ENCODE peak calls at places on chromosomes 13 and 19, in five cellular contexts. One of them, this sample, is unnamed.

GRCh38 chr13:94073006-94073744 is 406.3 kb downstream of the DCT start:
- DNase-seq in ovary: no peak
- DNase-seq in foreskin keratinocyte: no peak
- DNase-seq in AG04450: peak; percentile 68
- DNase-seq in ascending aorta: no peak
- DNase-seq in this sample: no peak

GRCh38 chr19:928471-929259 is 2.8 kb downstream of the ARID3A start:
- DNase-seq in ovary: no peak
- DNase-seq in foreskin keratinocyte: no peak
- DNase-seq in AG04450: no peak
- DNase-seq in ascending aorta: no peak
- DNase-seq in this sample: no peak

GRCh38 chr19:54473071-54473941 is at the start of gene CDC42EP5:
- DNase-seq in ovary: peak; percentile 61
- DNase-seq in foreskin keratinocyte: no peak
- DNase-seq in AG04450: peak; percentile 71
- DNase-seq in ascending aorta: peak; percentile 89
- DNase-seq in this sample: no peak

GRCh38 chr13:110915874-110916670 is 1.2 kb upstream of the ANKRD10 start:
- DNase-seq in ovary: no peak
- DNase-seq in foreskin keratinocyte: peak; percentile 51
- DNase-seq in AG04450: no peak
- DNase-seq in ascending aorta: no peak
- DNase-seq in this sample: no peak

GRCh38 chr19:43316591-43317319 is 36.7 kb upstream of the CD177 start:
- DNase-seq in ovary: no peak
- DNase-seq in foreskin keratinocyte: no peak
- DNase-seq in AG04450: no peak
- DNase-seq in ascending aorta: no peak
- DNase-seq in this sample: no peak

GRCh38 chr13:109667754-109668360 is 118.5 kb downstream of the IRS2 start:
- DNase-seq in ovary: no peak
- DNase-seq in foreskin keratinocyte: no peak
- DNase-seq in AG04450: no peak
- DNase-seq in ascending aorta: no peak
- DNase-seq in this sample: no peak

GRCh38 chr13:111422352-111422751 is 101.9 kb downstream of the TEX29 start:
- DNase-seq in ovary: no peak
- DNase-seq in foreskin keratinocyte: no peak
- DNase-seq in AG04450: no peak
- DNase-seq in ascending aorta: no peak
- DNase-seq in this sample: no peak

GRCh38 chr19:1122972-1123363 is 19.2 kb downstream of the GPX4 start:
- DNase-seq in ovary: peak; percentile 64
- DNase-seq in foreskin keratinocyte: no peak
- DNase-seq in AG04450: no peak
- DNase-seq in ascending aorta: no peak
- DNase-seq in this sample: no peak

GRCh38 chr13:27967203-27967735 is 1.8 kb downstream of the CDX2 start:
- DNase-seq in ovary: no peak
- DNase-seq in foreskin keratinocyte: no peak
- DNase-seq in AG04450: no peak
- DNase-seq in ascending aorta: no peak
- DNase-seq in this sample: no peak

GRCh38 chr13:27968316-27969072 is 621 bp downstream of the CDX2 start:
- DNase-seq in ovary: no peak
- DNase-seq in foreskin keratinocyte: no peak
- DNase-seq in AG04450: no peak
- DNase-seq in ascending aorta: peak; percentile 54
- DNase-seq in this sample: no peak

GRCh38 chr13:27969073-27969865 is at the start of gene CDX2:
- DNase-seq in ovary: no peak
- DNase-seq in foreskin keratinocyte: no peak
- DNase-seq in AG04450: no peak
- DNase-seq in ascending aorta: peak; percentile 37
- DNase-seq in this sample: no peak

GRCh38 chr13:27966641-27967202 is 2.4 kb downstream of the CDX2 start:
- DNase-seq in ovary: no peak
- DNase-seq in foreskin keratinocyte: no peak
- DNase-seq in AG04450: no peak
- DNase-seq in ascending aorta: no peak
- DNase-seq in this sample: no peak

GRCh38 chr13:27967736-27968315 is 1.3 kb downstream of the CDX2 start:
- DNase-seq in ovary: no peak
- DNase-seq in foreskin keratinocyte: no peak
- DNase-seq in AG04450: no peak
- DNase-seq in ascending aorta: no peak
- DNase-seq in this sample: no peak
- H3K27ac ChIP-seq in ovary: no peak overlapping the region
- H3K27ac ChIP-seq in foreskin keratinocyte: no peak overlapping the region
- H3K27ac ChIP-seq in AG04450: no peak overlapping the region
- H3K27ac ChIP-seq in ascending aorta: no peak overlapping the region
- H3K27ac ChIP-seq in this sample: no peak overlapping the region

DNA sequence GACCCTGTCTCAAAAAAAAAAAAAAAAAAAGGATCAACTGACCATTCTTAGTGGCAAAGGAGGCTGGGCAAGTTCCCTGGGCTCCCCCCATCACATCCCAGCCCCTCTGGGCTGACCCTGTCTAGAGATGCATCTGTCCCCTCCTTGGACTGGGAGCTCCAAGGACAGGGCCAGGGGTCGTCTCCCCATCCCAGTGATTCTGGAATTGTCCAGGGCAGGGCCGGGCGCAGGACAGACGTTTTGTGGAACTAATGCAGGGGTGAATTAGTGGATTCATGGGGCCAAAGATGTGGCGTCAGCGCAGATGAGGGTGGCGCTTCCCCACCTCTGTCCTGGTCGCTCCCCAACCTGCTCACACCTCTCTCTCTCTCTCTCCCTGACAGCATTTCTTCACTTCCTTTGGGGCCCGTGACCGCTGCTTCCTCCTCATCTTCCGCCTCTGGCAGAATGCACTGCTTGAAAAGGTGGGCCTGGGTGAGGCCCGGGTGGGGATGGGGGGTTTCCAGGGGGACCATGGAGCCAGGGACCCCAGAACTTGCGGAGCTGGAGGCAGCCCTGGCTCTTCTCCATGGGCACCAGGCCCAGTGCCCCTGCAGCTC is 11.1 kb downstream of the GRAMD1A start:
- DNase-seq in ovary: no peak
- DNase-seq in foreskin keratinocyte: no peak
- DNase-seq in AG04450: no peak
- DNase-seq in ascending aorta: no peak
- DNase-seq in this sample: no peak
- H3K27ac ChIP-seq in ovary: no peak overlapping the region
- H3K27ac ChIP-seq in foreskin keratinocyte: no peak overlapping the region
- H3K27ac ChIP-seq in AG04450: no peak overlapping the region
- H3K27ac ChIP-seq in ascending aorta: no peak overlapping the region
- H3K27ac ChIP-seq in this sample: no peak overlapping the region

DNA sequence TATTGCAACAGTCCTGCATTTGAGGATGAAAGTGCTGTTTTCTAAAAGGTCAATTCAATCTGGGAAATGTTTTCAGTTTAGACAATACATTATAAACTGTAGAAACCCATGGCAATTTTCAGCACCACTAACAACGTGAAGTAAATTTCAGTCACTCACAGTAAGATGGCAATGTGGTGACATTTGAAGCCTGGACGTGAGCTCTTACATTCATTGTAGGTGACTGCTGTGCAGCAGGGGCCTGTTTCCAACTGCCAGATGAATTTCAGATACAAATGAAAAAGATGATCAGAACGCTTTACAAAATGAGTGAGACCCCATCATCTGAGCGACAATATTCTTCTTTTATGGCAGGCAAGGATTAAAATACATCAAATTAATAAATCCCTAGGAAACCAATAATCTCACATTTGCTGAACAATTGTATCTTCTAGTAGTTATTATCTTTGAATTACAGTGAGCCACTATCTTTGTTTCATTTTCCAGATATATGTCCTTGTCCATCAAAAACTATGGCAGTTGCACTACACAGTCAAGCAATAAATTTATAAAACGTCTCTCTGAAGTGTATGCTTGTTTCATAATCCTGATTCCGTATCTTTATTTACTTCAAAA is 1816.8 kb downstream of the OLFM4 start:
- DNase-seq in ovary: no peak
- DNase-seq in foreskin keratinocyte: no peak
- DNase-seq in AG04450: no peak
- DNase-seq in ascending aorta: no peak
- DNase-seq in this sample: no peak
- H3K27ac ChIP-seq in ovary: no peak overlapping the region
- H3K27ac ChIP-seq in foreskin keratinocyte: no peak overlapping the region
- H3K27ac ChIP-seq in AG04450: no peak overlapping the region
- H3K27ac ChIP-seq in ascending aorta: no peak overlapping the region
- H3K27ac ChIP-seq in this sample: no peak overlapping the region

GRCh38 chr19:6721773-6722172 is 1.3 kb upstream of the C3 start:
- DNase-seq in ovary: no peak
- DNase-seq in foreskin keratinocyte: no peak
- DNase-seq in AG04450: no peak
- DNase-seq in ascending aorta: no peak
- DNase-seq in this sample: no peak
- H3K27ac ChIP-seq in ovary: no peak overlapping the region
- H3K27ac ChIP-seq in foreskin keratinocyte: no peak overlapping the region
- H3K27ac ChIP-seq in AG04450: no peak overlapping the region
- H3K27ac ChIP-seq in ascending aorta: no peak overlapping the region
- H3K27ac ChIP-seq in this sample: no peak overlapping the region

This sample was measured in epithelial cell of prostate.